ENCODE peak calls at places on chromosomes 11 and 22, in four cellular contexts. Q, K, R and Y are unnamed samples.

GRCh38 chr22:34950480-34950879 is 115.5 kb upstream of the ISX start:
- DNase-seq in Q (no peak), K (no peak), R (no peak), Y (no peak)

GRCh38 chr11:68684385-68685356 is at the start of gene GAL:
- DNase-seq in Q (no peak), K (no peak), R (no peak), Y (no peak)

GRCh38 chr22:38317237-38317994 is at the start of gene CSNK1E:
- DNase-seq in Q (no peak), K (peak; percentile 83), R (peak; percentile 88), Y (peak; percentile 66)

GRCh38 chr22:44585559-44586121 is 87.6 kb upstream of the RTL6 start:
- DNase-seq in Q (no peak), K (no peak), R (peak; percentile 10), Y (no peak)

GRCh38 chr11:93570759-93571413 is 27.7 kb upstream of the SMCO4 start:
- DNase-seq in Q (no peak), K (no peak), R (no peak), Y (no peak)

GRCh38 chr22:30212363-30212995 is 34.1 kb downstream of the LIF start:
- DNase-seq in Q (no peak), K (peak; percentile 81), R (no peak), Y (no peak)

GRCh38 chr22:24500251-24500820 is 5.2 kb downstream of the UPB1 start:
- DNase-seq in Q (no peak), K (no peak), R (no peak), Y (no peak)

GRCh38 chr11:129117595-129118350 is 74.4 kb downstream of the ARHGAP32 start:
- DNase-seq in Q (no peak), K (peak; percentile 25), R (no peak), Y (no peak)

GRCh38 chr11:77821349-77821851 is 456 bp downstream of the AAMDC start:
- DNase-seq in Q (no peak), K (peak; percentile 39), R (peak; percentile 21), Y (peak; percentile 23)

GRCh38 chr22:32880906-32881596 is 79.5 kb downstream of the TIMP3 start:
- DNase-seq in Q (no peak), K (no peak), R (peak; percentile 89), Y (peak; percentile 10)

GRCh38 chr11:7524831-7525230 is 11.0 kb downstream of the PPFIBP2 start:
- DNase-seq in Q (no peak), K (no peak), R (no peak), Y (peak; percentile 37)

GRCh38 chr22:29842740-29843139 is 4.7 kb upstream of the ASCC2 start:
- DNase-seq in Q (no peak), K (peak; percentile 54), R (no peak), Y (no peak)

GRCh38 chr11:71084306-71085012 is 167.9 kb downstream of the SHANK2 start:
- DNase-seq in Q (no peak), K (no peak), R (no peak), Y (no peak)

GRCh38 chr11:71083105-71083504 is 169.3 kb downstream of the SHANK2 start:
- DNase-seq in Q (no peak), K (no peak), R (no peak), Y (no peak)

GRCh38 chr11:71089571-71089970 is 162.8 kb downstream of the SHANK2 start:
- DNase-seq in Q (no peak), K (no peak), R (no peak), Y (no peak)

GRCh38 chr11:71082454-71082853 is 169.9 kb downstream of the SHANK2 start:
- DNase-seq in Q (no peak), K (no peak), R (no peak), Y (no peak)

GRCh38 chr11:71086687-71087258 is 165.6 kb downstream of the SHANK2 start:
- DNase-seq in Q (no peak), K (no peak), R (no peak), Y (no peak)
- H3K4me3 ChIP-seq in Q (no peak overlapping the region), K (no peak overlapping the region), R (no peak overlapping the region), Y (no peak overlapping the region)

DNA sequence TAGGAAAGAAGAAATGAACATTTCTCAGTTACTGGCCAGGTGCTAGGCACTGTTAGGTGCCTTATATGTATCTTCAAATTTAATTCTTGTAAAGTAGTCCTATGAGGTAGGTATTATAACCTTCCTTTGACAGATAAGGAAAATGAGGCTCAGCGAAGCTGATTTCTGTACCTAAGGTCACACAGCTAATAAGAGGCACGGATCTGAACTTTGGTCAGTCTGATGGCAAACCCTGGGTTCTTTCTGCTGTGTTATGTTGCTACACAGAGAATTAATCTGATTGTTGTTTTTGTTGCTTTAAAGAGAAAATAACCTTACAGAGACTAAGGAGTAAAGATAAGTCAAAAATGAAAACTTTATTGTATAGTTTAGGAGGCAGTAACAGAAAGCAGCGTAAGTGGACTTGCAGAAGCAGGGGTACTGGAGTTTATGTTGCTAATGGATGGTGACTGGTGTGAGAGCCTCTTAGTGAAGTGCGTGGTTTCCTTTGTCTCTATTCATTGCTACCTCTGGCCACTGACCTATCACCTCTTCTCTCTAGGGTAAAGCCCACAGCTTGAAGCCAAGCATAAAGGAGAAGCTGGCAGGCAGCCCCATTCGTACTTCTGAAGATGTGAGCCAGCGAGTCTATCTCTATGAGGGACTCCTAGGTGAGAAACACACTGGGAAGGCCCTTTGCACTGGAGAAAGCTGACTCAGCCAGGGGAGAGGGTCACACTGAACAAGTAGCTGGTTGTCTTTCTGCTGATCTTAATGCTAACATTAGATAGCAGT is 38.3 kb downstream of the MADD start:
- DNase-seq in Q (no peak), K (no peak), R (no peak), Y (no peak)
- H3K36me3 ChIP-seq in Q (peaks cover 22% of the 10 kb centered on the region), K (peaks cover 63% of the 10 kb centered on the region), R (peaks cover 91% of the 10 kb centered on the region), Y (peaks cover 38% of the 10 kb centered on the region)

GRCh38 chr11:132943737-132944556 is 588.4 kb downstream of the OPCML start:
- DNase-seq in Q (no peak), K (no peak), R (no peak), Y (no peak)

GRCh38 chr11:132941024-132941646 is 591.2 kb downstream of the OPCML start:
- DNase-seq in Q (no peak), K (no peak), R (no peak), Y (no peak)

GRCh38 chr11:132943325-132943736 is 589.0 kb downstream of the OPCML start:
- DNase-seq in Q (no peak), K (no peak), R (no peak), Y (no peak)

GRCh38 chr11:132941761-132942160 is 590.5 kb downstream of the OPCML start:
- DNase-seq in Q (no peak), K (no peak), R (no peak), Y (no peak)

DNA sequence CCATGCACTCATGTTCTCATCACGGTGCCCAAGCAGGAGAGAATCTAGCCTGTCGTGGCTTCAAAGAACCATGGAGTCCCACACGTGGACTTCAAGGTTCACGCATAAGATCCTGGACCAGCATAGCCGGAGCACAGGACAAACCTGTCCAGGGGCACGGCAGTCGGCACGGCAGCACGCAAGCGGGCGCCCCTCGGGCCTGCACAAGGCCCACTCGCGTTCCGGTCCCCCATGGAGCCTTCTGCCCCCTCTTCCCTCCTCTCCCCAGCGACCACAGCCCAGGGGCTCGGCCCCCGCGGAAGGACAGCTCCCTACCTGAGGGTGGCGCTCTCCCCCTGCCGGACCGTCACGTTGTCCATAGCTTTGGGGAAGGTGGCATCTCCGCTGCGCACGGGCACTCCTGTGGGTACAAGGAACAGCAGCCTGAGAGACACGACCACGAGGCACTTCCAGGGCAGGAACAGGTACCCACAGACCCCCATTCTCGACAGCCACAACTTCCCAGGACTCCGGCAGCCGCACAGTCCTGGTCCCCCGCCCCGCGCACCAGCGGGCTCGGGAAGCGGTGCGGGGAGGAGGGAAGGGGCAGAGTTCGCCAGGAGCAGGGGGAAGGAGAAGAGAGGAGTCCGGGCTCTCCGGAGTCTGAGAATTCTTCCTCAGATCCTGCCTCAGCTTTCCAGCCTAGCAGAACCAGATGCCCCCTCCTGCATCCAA is 589.5 kb downstream of the OPCML start:
- DNase-seq in Q (no peak), K (no peak), R (no peak), Y (no peak)
- TF ChIP-seq CTCF in Q (no peak), K (no peak), R (no peak), Y (no peak)

GRCh38 chr11:73308003-73308962 is at the start of gene ARHGEF17:
- DNase-seq in Q (no peak), K (peak; percentile 76), R (peak; percentile 78), Y (no peak)

GRCh38 chr11:73308963-73309960 is 1.2 kb downstream of the ARHGEF17 start:
- DNase-seq in Q (no peak), K (peak; percentile 94), R (peak; percentile 92), Y (no peak)

GRCh38 chr11:73307323-73308002 is 613 bp upstream of the ARHGEF17 start:
- DNase-seq in Q (peak; percentile 75), K (peak; percentile 99), R (peak; percentile 98), Y (peak; percentile 88)

GRCh38 chr11:73306069-73306468 is 2.0 kb upstream of the ARHGEF17 start:
- DNase-seq in Q (no peak), K (no peak), R (no peak), Y (no peak)

GRCh38 chr11:73306977-73307322 is 1.1 kb upstream of the ARHGEF17 start:
- DNase-seq in Q (no peak), K (no peak), R (no peak), Y (no peak)
- H3K4me3 ChIP-seq in Q (peak overlapping the region; percentile 76), K (peak overlapping the region; percentile 90), R (peak overlapping the region; percentile 88), Y (peak overlapping the region; percentile 80)

DNA sequence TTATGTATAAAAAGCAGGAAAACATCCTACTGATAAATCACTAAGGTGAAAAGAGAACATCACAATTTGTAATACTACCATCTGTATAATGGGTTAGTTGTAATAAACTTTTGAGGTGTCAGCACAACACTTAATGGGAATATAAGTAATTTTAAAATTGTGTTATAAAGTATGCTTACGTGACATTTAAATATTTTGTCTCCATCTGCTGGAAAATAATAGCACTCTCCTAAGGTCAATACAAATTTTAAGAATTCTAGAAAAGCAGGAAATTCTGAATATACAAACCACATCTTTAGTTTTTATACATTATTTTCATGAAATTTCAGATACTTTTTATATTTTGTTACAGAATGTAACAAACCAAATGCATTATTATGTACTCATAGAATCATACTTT is 19.5 kb downstream of the CWF19L2 start:
- DNase-seq in Q (no peak), K (no peak), R (no peak), Y (no peak)
- H3K36me3 ChIP-seq in Q (no peaks in the 10 kb centered on the region), K (peaks cover 22% of the 10 kb centered on the region), R (peaks cover 57% of the 10 kb centered on the region), Y (peaks cover 4% of the 10 kb centered on the region)

GRCh38 chr11:36513965-36514364 is 3.9 kb upstream of the TRAF6 start:
- DNase-seq in Q (no peak), K (no peak), R (no peak), Y (no peak)

GRCh38 chr11:36509694-36510566 is at the start of gene TRAF6:
- DNase-seq in Q (no peak), K (peak; percentile 85), R (peak; percentile 91), Y (peak; percentile 90)

GRCh38 chr11:36509265-36509664 is 807 bp downstream of the TRAF6 start:
- DNase-seq in Q (no peak), K (no peak), R (no peak), Y (no peak)

GRCh38 chr11:36510567-36511020 is 522 bp upstream of the TRAF6 start:
- DNase-seq in Q (no peak), K (no peak), R (no peak), Y (no peak)

GRCh38 chr11:36512016-36512415 is 1.9 kb upstream of the TRAF6 start:
- DNase-seq in Q (no peak), K (no peak), R (no peak), Y (no peak)
- TF ChIP-seq CTCF in Q (no peak), K (no peak), R (no peak), Y (no peak)

GRCh38 chr11:126104420-126104819 is 41.8 kb upstream of the CDON start:
- DNase-seq in Q (no peak), K (no peak), R (no peak), Y (no peak)
- H3K4me3 ChIP-seq in Q (no peak overlapping the region), K (no peak overlapping the region), R (no peak overlapping the region), Y (no peak overlapping the region)

GRCh38 chr11:65293909-65294381 is 20.7 kb upstream of the CDC42EP2 start:
- DNase-seq in Q (no peak), K (no peak), R (peak; percentile 81), Y (no peak)
- H3K36me3 ChIP-seq in Q (peaks cover 33% of the 10 kb centered on the region), K (peaks cover 4% of the 10 kb centered on the region), R (no peaks in the 10 kb centered on the region), Y (peaks cover 42% of the 10 kb centered on the region)